ENCODE peak calls at places on chromosomes 6 and 20, in six cellular contexts. N is HCT116, H is GM12878, X is H1, Z is K562, P is HepG2. E is an unnamed sample.

GRCh38 chr6:11364971-11365397 is 132.5 kb upstream of the NEDD9 start:
- DNase-seq in P (peak; percentile 73), H (no peak), Z (no peak), N (no peak), X (no peak), E (no peak)

GRCh38 chr20:24656391-24656790 is 187.0 kb downstream of the SYNDIG1 start:
- DNase-seq in Z (no peak), P (no peak), N (no peak), H (no peak), X (no peak), E (no peak)

GRCh38 chr6:36120539-36120938 is 9.8 kb upstream of the MAPK13 start:
- DNase-seq in X (no peak), P (no peak), H (no peak), N (no peak), Z (no peak), E (no peak)

GRCh38 chr20:46681032-46681854 is 8.0 kb downstream of the TP53RK start:
- DNase-seq in N (no peak), H (peak; percentile 27), P (peak; percentile 82), Z (peak; percentile 63), X (no peak), E (peak; percentile 77)

GRCh38 chr6:47698342-47698787 is at the start of gene ADGRF4:
- DNase-seq in X (no peak), Z (no peak), P (no peak), H (no peak), N (no peak), E (no peak)

GRCh38 chr6:14945461-14946210 is 300.2 kb upstream of the JARID2 start:
- DNase-seq in Z (no peak), H (no peak), N (no peak), P (no peak), X (no peak), E (no peak)

GRCh38 chr6:8881663-8882062 is 446.3 kb upstream of the SLC35B3 start:
- DNase-seq in X (no peak), P (no peak), N (no peak), H (no peak), Z (no peak), E (no peak)

GRCh38 chr20:3980260-3981131 is 34.9 kb downstream of the RNF24 start:
- DNase-seq in N (no peak), Z (peak; percentile 62), X (no peak), H (no peak), P (peak; percentile 80), E (no peak)

GRCh38 chr6:122322824-122323223 is 76.6 kb upstream of the HSF2 start:
- DNase-seq in X (no peak), N (no peak), Z (no peak), P (no peak), H (no peak), E (no peak)

GRCh38 chr6:169792306-169793015 is 41.0 kb downstream of the ERMARD start:
- DNase-seq in N (no peak), H (no peak), X (no peak), Z (no peak), P (no peak), E (no peak)

GRCh38 chr20:61608275-61609085 is 356.4 kb downstream of the CDH4 start:
- DNase-seq in X (no peak), N (no peak), H (no peak), P (peak; percentile 43), Z (peak; percentile 43), E (peak; percentile 47)

GRCh38 chr6:96156425-96156824 is 140.7 kb downstream of the FUT9 start:
- DNase-seq in P (no peak), H (no peak), Z (no peak), X (no peak), N (no peak), E (no peak)

GRCh38 chr6:168525114-168525513 is 84.1 kb downstream of the SMOC2 start:
- DNase-seq in Z (no peak), X (no peak), H (no peak), P (no peak), N (no peak), E (no peak)

GRCh38 chr6:170108890-170109587 is 181.8 kb downstream of the DLL1 start:
- DNase-seq in N (no peak), X (no peak), H (no peak), Z (no peak), P (no peak), E (no peak)

GRCh38 chr6:29504961-29505360 is 17.2 kb upstream of the MAS1L start:
- DNase-seq in X (no peak), H (no peak), Z (no peak), P (no peak), N (no peak), E (no peak)

GRCh38 chr6:150006961-150007464 is 18.3 kb downstream of the RAET1L start:
- DNase-seq in N (no peak), P (no peak), H (no peak), Z (peak; percentile 67), X (no peak), E (no peak)

GRCh38 chr6:163393923-163394322 is 20.6 kb upstream of the QKI start:
- DNase-seq in H (no peak), P (no peak), X (no peak), Z (no peak), N (no peak), E (no peak)

GRCh38 chr6:81999270-81999669 is 246.8 kb upstream of the TENT5A start:
- DNase-seq in X (no peak), Z (no peak), N (no peak), P (peak; percentile 50), H (no peak), E (no peak)

GRCh38 chr6:81900616-81901015 is 148.1 kb upstream of the TENT5A start:
- DNase-seq in Z (no peak), N (no peak), H (no peak), X (no peak), P (no peak), E (no peak)

GRCh38 chr6:88870728-88871330 is 92.6 kb downstream of the RNGTT start:
- DNase-seq in X (no peak), H (peak; percentile 39), N (peak; percentile 29), P (peak; percentile 50), Z (peak; percentile 30), E (peak; percentile 9)

GRCh38 chr20:53706008-53706481 is 112.4 kb upstream of the ZNF217 start:
- DNase-seq in H (no peak), N (no peak), X (no peak), P (no peak), Z (no peak), E (no peak)

GRCh38 chr6:81237226-81237625 is 515.3 kb downstream of the TENT5A start:
- DNase-seq in X (no peak), P (no peak), N (no peak), H (no peak), Z (no peak), E (no peak)

DNA sequence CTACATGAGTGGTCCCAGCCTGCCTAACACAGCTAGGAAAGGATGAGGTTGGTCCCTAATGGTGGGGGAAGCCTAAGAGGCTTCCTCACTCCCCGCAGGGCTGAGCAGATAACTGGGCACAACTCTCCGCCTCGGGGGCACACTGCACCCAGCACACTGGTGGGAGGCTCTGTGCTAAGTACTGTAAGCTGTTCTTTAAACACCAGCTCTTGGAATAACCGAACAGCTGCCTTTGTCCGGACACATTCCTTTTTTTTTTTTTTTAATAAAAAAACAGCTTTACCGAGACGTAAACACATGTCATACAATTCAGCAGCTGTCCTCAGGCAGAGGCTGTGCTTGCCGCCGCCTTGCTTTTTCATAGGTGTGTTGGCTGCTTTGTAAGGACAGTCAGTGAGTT is 6.9 kb downstream of the PSMG4 start:
- DNase-seq in N (no peak), P (no peak), H (no peak), Z (no peak), X (no peak), E (no peak)
- H3K36me3 ChIP-seq in N (peaks cover 17% of the 10 kb centered on the region), P (peaks cover 51% of the 10 kb centered on the region), H (peaks cover 17% of the 10 kb centered on the region), Z (peaks cover 94% of the 10 kb centered on the region), X (peaks cover 49% of the 10 kb centered on the region), E (peaks cover 81% of the 10 kb centered on the region)

GRCh38 chr6:144746902-144747469 is 461.9 kb downstream of the UTRN start:
- DNase-seq in X (no peak), Z (no peak), N (no peak), H (no peak), P (no peak), E (no peak)

GRCh38 chr6:144742779-144743178 is 457.6 kb downstream of the UTRN start:
- DNase-seq in N (no peak), Z (no peak), X (no peak), P (no peak), H (no peak), E (no peak)

GRCh38 chr6:144741659-144742058 is 456.5 kb downstream of the UTRN start:
- DNase-seq in Z (no peak), H (no peak), X (no peak), P (peak; percentile 6), N (no peak), E (no peak)

GRCh38 chr6:144745434-144745833 is 460.3 kb downstream of the UTRN start:
- DNase-seq in N (no peak), Z (no peak), P (no peak), X (no peak), H (no peak), E (no peak)

GRCh38 chr6:144744720-144745119 is 459.6 kb downstream of the UTRN start:
- DNase-seq in P (peak; percentile 21), X (no peak), H (no peak), Z (no peak), N (no peak), E (no peak)
- TF ChIP-seq ZNF274 in P (no peak), X (no peak), H (no peak), Z (no peak), N (no peak), E (no peak)

GRCh38 chr20:60453388-60453787 is 495.2 kb downstream of the CDH26 start:
- DNase-seq in N (no peak), X (no peak), H (no peak), P (no peak), Z (no peak), E (no peak)

GRCh38 chr20:60454491-60454890 is 496.3 kb downstream of the CDH26 start:
- DNase-seq in X (no peak), H (no peak), P (no peak), N (no peak), Z (no peak), E (no peak)

GRCh38 chr20:60459212-60459611 is 501.0 kb downstream of the CDH26 start:
- DNase-seq in H (no peak), P (no peak), X (no peak), N (no peak), Z (no peak), E (no peak)

GRCh38 chr20:60453847-60454246 is 495.6 kb downstream of the CDH26 start:
- DNase-seq in X (peak; percentile 36), P (no peak), N (no peak), H (no peak), Z (peak; percentile 18), E (peak; percentile 13)

GRCh38 chr20:60455272-60455671 is 497.0 kb downstream of the CDH26 start:
- DNase-seq in P (no peak), X (no peak), N (no peak), Z (no peak), H (no peak), E (no peak)
- H3K9ac ChIP-seq in P (no peak overlapping the region), X (no peak overlapping the region), N (no peak overlapping the region), Z (no peak overlapping the region), H (no peak overlapping the region), E (no peak overlapping the region)

DNA sequence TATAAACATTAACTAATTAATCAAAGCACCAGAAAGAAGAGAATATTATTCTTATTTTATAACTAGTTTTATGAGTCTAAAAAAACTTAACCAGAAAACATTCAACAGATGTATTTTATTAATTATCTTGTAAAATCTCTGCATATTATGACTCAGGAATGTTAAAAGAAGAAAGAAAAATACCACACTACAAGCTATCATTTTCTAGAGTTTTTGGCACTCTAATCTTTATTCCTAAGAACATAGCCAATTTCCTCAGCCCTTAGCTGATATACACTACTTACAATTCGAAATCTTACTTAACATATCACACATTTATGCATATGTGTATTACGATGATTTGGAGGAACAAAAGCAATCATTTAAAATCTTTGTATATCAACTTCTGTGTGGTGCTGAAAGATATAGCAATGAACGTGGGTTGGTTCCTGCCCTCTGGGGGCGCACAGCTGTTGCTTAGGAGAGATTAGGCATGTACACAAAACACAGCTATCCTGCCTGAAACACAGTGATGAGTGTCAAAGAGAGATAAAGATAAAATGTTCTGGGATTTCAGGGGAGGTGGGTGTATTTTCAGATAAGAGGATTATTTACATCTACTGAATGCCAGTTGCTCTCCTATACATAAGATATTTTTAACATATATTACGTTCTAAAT is 404.5 kb downstream of the SYNE1 start:
- DNase-seq in N (no peak), P (peak; percentile 9), H (no peak), Z (peak; percentile 48), X (no peak), E (no peak)
- H3K36me3 ChIP-seq in N (no peaks in the 10 kb centered on the region), P (no peaks in the 10 kb centered on the region), H (no peaks in the 10 kb centered on the region), Z (no peaks in the 10 kb centered on the region), X (no peaks in the 10 kb centered on the region), E (no peaks in the 10 kb centered on the region)